ENCODE peak calls at places on chromosomes 5 and 9, in six cellular contexts. C is SK-N-SH, H is HFFc6, Q is cardiac fibroblast, J is mesothelial cell of epicardium, W is neural progenitor cell. I is an unnamed sample.

GRCh38 chr9:117437283-117437682 is 22.4 kb upstream of the ASTN2 start:
- DNase-seq in C (no peak), H (no peak), Q (no peak), J (no peak), W (no peak), I (no peak)

GRCh38 chr5:140611020-140611521 is 21.9 kb downstream of the CD14 start:
- DNase-seq in C (no peak), H (no peak), Q (peak; percentile 63), J (no peak), W (no peak), I (no peak)

GRCh38 chr5:151005187-151005974 is 15.0 kb upstream of the GPX3 start:
- DNase-seq in C (no peak), H (no peak), Q (peak; percentile 63), J (no peak), W (no peak), I (no peak)

GRCh38 chr5:44932922-44933585 is 124.3 kb downstream of the MRPS30 start:
- DNase-seq in C (no peak), H (no peak), Q (no peak), J (no peak), W (no peak), I (no peak)

GRCh38 chr9:108272350-108272899 is 583.4 kb downstream of the ACTL7B start:
- DNase-seq in C (peak; percentile 40), H (no peak), Q (peak; percentile 78), J (no peak), W (peak; percentile 60), I (no peak)

GRCh38 chr5:180328296-180329137 is 24.6 kb downstream of the GFPT2 start:
- DNase-seq in C (peak; percentile 87), H (peak; percentile 31), Q (peak; percentile 77), J (no peak), W (peak; percentile 87), I (peak; percentile 43)

GRCh38 chr9:120676767-120677402 is 37.4 kb downstream of the MEGF9 start:
- DNase-seq in C (no peak), H (no peak), Q (no peak), J (no peak), W (no peak), I (no peak)

GRCh38 chr9:14256588-14256987 is 57.4 kb downstream of the NFIB start:
- DNase-seq in C (no peak), H (no peak), Q (peak; percentile 45), J (no peak), W (no peak), I (no peak)

GRCh38 chr9:137411260-137411659 is 11.7 kb downstream of the EXD3 start:
- DNase-seq in C (no peak), H (no peak), Q (peak; percentile 42), J (no peak), W (no peak), I (no peak)

GRCh38 chr5:169413416-169413815 is 112.5 kb upstream of the SLIT3 start:
- DNase-seq in C (no peak), H (no peak), Q (no peak), J (no peak), W (no peak), I (no peak)

GRCh38 chr5:158013939-158014338 is 155.0 kb upstream of the CLINT1 start:
- DNase-seq in C (no peak), H (no peak), Q (peak; percentile 28), J (no peak), W (peak; percentile 63), I (no peak)
- TF ChIP-seq CTCF in C (peak; percentile 53), H (peak; percentile 23), Q (peak; percentile 47), J (no peak), W (peak; percentile 65), I (peak; percentile 62)

DNA sequence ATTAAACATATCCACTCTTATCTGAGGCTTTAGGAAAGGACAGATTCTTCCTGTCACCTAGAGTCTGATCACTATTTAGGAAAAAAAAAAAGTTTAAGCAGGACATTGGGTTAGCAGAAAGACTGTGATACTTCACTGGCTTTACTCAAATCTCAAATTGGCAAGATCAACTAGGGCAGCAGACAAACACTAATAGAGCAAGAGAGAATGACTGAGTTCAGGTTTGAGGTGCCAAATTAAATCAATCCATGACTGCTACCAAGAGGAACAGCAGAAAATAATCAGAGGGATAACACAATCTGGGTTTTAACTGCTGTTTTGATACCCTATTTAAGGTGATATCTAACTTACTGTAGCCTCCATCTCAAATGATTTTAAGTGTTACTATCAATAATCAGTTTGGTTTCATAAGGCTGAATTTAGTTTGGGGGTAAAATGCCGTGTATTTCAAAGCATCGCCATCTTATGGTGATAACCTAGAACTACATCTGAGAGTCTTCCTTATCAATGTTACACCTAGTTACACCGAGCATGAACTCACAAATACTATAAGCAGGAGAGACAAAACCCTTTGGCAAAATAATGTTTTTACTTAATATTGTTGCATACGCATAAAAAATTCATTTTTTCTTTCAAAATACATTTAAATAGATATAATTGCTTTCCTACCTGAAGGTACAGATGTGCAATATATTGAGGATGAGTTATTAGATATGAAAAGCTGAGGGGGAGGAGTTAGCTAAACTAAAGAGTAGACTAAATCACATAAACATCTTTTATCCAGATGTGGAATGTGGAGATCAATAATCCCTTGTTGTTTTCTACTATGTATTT is 286.4 kb upstream of the CDH12 start:
- DNase-seq in C (peak; percentile 3), H (no peak), Q (peak; percentile 0), J (no peak), W (peak; percentile 38), I (no peak)
- TF ChIP-seq CTCF in C (peak; percentile 48), H (peak; percentile 18), Q (peak; percentile 23), J (no peak), W (peak; percentile 68), I (peak; percentile 65)

GRCh38 chr5:177471610-177472356 is 1.7 kb downstream of the DBN1 start:
- DNase-seq in C (peak; percentile 73), H (peak; percentile 79), Q (peak; percentile 54), J (no peak), W (no peak), I (no peak)

GRCh38 chr5:177473461-177473991 is at the start of gene DBN1:
- DNase-seq in C (peak; percentile 98), H (no peak), Q (peak; percentile 66), J (no peak), W (peak; percentile 89), I (peak; percentile 54)

GRCh38 chr5:177470759-177471536 is 2.5 kb downstream of the DBN1 start:
- DNase-seq in C (no peak), H (peak; percentile 86), Q (no peak), J (no peak), W (no peak), I (no peak)

GRCh38 chr5:177474094-177474493 is 660 bp upstream of the DBN1 start:
- DNase-seq in C (no peak), H (no peak), Q (no peak), J (no peak), W (no peak), I (no peak)

DNA sequence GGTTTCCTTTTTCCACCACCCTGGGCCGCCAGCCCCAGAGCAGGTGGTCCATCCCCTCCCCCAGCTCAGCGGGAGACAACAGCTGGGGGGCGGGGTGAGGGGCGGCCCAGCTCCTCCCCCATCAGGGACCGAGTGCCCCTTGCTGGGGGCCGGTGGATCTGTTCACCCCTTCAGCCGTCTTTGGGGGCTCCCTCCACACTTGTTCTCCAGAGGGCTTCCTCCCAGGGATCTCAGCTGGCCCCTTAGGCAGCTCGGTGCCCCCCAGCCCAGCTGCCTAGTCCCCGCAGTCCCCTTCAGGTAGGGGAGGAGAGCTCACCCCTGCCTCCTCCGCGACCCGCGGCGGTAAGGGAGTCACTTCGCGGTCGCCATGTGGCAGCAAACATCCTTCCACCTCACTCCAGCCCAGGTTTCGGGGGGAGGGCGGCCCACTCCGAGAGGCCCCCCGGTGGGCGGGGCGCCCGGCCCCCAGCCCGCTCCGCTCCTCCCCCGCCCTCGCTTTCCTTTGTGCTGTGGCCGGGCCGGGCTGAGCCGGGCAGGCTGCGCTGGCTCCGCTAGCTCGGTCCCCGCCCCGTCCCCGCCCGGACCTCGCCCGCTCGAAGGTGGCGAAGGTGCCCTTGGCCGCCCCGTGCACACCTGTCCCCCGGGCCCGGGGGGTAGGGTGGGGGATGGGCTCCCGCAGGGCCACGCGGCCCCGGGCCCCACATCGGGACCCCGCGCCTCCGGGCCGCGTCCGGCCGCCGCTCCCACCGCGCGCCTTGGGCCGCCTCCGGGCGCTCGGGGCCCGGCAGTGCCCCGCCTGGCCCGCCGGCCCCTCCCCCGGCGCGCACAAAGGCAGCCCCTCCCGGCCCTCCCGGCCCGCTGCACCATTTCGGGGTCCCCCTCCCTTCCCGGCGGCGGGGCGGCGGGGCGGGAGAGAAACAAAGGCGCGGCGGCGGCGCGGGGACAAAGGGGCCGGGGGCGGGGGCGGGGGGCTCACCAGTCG is 683 bp downstream of the DBN1 start:
- DNase-seq in C (peak; percentile 92), H (no peak), Q (no peak), J (no peak), W (peak; percentile 84), I (peak; percentile 69)
- TF ChIP-seq CTCF in C (no peak), H (no peak), Q (no peak), J (no peak), W (no peak), I (no peak)

DNA sequence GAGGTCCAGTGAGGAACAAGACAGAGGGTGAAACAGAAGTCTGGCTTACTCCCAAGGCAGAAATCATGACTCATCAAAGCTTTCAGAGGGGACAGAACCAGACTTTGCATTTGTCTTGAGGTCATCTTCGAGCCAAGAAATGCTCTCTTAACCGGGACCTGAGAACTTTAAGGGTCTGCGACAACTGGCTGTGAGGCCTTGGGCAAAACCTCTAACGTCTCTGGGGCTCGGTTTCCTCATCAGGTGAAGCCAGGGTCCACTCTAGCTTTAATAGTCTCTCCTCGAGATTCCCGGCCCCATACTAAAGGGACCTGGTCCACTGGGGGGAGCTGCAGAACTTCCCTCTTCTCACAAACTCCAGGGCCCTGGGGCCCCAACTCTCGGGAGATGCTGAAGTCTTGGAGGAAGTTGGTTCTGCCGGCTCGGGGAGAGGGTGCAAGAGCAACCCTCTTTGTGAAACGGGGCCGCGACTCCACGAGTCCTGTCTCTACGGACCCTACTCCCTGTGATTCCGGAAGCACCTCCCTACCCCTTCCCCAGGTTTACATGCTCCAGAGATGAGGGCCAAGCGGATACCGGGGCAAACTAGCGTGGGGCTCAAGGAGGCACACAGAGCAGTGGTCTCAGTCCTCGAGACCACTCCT is 2.6 kb downstream of the GLIS3 start:
- DNase-seq in C (peak; percentile 54), H (peak; percentile 84), Q (peak; percentile 89), J (no peak), W (peak; percentile 74), I (no peak)
- TF ChIP-seq CTCF in C (peak; percentile 65), H (peak; percentile 74), Q (peak; percentile 39), J (no peak), W (peak; percentile 47), I (peak; percentile 44)

GRCh38 chr5:1762878-1763547 is 36.6 kb downstream of the MRPL36 start:
- DNase-seq in C (no peak), H (no peak), Q (no peak), J (no peak), W (no peak), I (peak; percentile 3)
- TF ChIP-seq CTCF in C (no peak), H (no peak), Q (no peak), J (no peak), W (no peak), I (no peak)